ENCODE peak calls at places on chromosomes 16 and 17, in nine cellular contexts. E is kidney; X is tibial artery; V is IMR-90; C is CD8-positive, alpha-beta T cell; J is sigmoid colon; H is CD8-positive, alpha-beta memory T cell; K is SJSA1; Y is A549. S is an unnamed sample. For H3K4me1, the result is how much of the 10 kb centered on the place peaks cover.

GRCh38 chr16:31810863-31811262 is 62.7 kb upstream of the ZNF267 start:
- DNase-seq in C (no peak), Y (no peak), V (no peak), J (no peak), E (no peak), K (no peak), X (no peak), H (no peak), S (no peak)

GRCh38 chr17:77734371-77735050 is 224.0 kb upstream of the TNRC6C start:
- DNase-seq in E (peak), J (peak), K (peak), Y (peak), H (no peak), X (peak), V (peak), C (no peak), S (peak)

GRCh38 chr17:59840329-59840907 is 52.3 kb downstream of the TUBD1 start:
- DNase-seq in V (no peak), C (no peak), J (no peak), H (no peak), X (no peak), E (no peak), Y (peak), K (no peak), S (no peak)

GRCh38 chr17:80006339-80006720 is 29.3 kb downstream of the TBC1D16 start:
- DNase-seq in X (no peak), K (no peak), V (no peak), Y (no peak), J (no peak), E (peak), H (no peak), C (no peak), S (no peak)

GRCh38 chr17:37339321-37339720 is 36.5 kb upstream of the C17orf78 start:
- DNase-seq in J (no peak), C (no peak), V (no peak), Y (no peak), E (no peak), H (no peak), K (no peak), X (no peak), S (no peak)

GRCh38 chr17:48190871-48191270 is 83.3 kb downstream of the SNX11 start:
- DNase-seq in H (no peak), E (no peak), Y (no peak), V (no peak), K (no peak), J (no peak), C (no peak), X (no peak), S (no peak)

GRCh38 chr17:60468371-60468770 is 46.1 kb downstream of the CHCT1 start:
- DNase-seq in Y (no peak), K (no peak), V (peak), C (no peak), X (no peak), J (no peak), H (no peak), E (no peak), S (no peak)

GRCh38 chr17:75808905-75809621 is 24.5 kb downstream of the UNK start:
- DNase-seq in C (no peak), V (peak), K (no peak), Y (no peak), X (peak), J (peak), H (peak), E (no peak), S (no peak)

GRCh38 chr17:81523139-81524062 is 4.8 kb upstream of the FSCN2 start:
- DNase-seq in C (no peak), Y (no peak), H (no peak), E (peak), J (peak), K (no peak), X (peak), V (peak), S (no peak)

GRCh38 chr16:56722200-56722842 is 7.6 kb upstream of the NUP93 start:
- DNase-seq in Y (no peak), E (no peak), V (no peak), H (no peak), J (no peak), X (no peak), C (no peak), K (no peak), S (no peak)

GRCh38 chr16:930511-930910 is 40.3 kb downstream of the LMF1 start:
- DNase-seq in H (peak), C (no peak), Y (no peak), J (no peak), X (no peak), E (peak), K (no peak), V (no peak), S (no peak)

GRCh38 chr17:81480140-81480917 is 32.3 kb downstream of the ACTG1 start:
- DNase-seq in J (no peak), E (no peak), H (no peak), K (peak), X (peak), C (no peak), V (peak), Y (peak), S (no peak)

GRCh38 chr17:16407911-16408588 is 7.3 kb upstream of the TRPV2 start:
- DNase-seq in C (no peak), H (peak), X (peak), K (no peak), J (peak), Y (peak), V (peak), E (peak), S (peak)

GRCh38 chr16:81737885-81738536 is 41.1 kb upstream of the PLCG2 start:
- DNase-seq in Y (peak), C (peak), V (peak), J (peak), X (peak), H (peak), E (peak), K (peak), S (peak)

GRCh38 chr17:5762191-5762590 is 177.9 kb upstream of the NLRP1 start:
- DNase-seq in Y (no peak), K (no peak), E (no peak), J (no peak), C (no peak), H (no peak), X (no peak), V (peak), S (no peak)

GRCh38 chr16:9159839-9160550 is 68.6 kb downstream of the HAPSTR1 start:
- DNase-seq in V (peak), H (no peak), E (no peak), Y (peak), K (peak), X (no peak), J (no peak), C (no peak), S (peak)

GRCh38 chr16:3655791-3656490 is 1.4 kb downstream of the DNASE1 start:
- DNase-seq in H (peak), E (peak), V (no peak), X (peak), J (peak), Y (no peak), K (no peak), C (no peak), S (no peak)

GRCh38 chr16:75289189-75289588 is 37.8 kb upstream of the BCAR1 start:
- DNase-seq in Y (no peak), E (no peak), X (no peak), H (no peak), V (peak), J (no peak), K (no peak), C (no peak), S (no peak)

GRCh38 chr17:49567871-49568694 is 7.6 kb upstream of the NXPH3 start:
- DNase-seq in Y (peak), V (peak), C (peak), E (peak), K (peak), H (peak), X (peak), J (peak), S (peak)

GRCh38 chr16:73739049-73739769 is 557.4 kb upstream of the PSMD7 start:
- DNase-seq in J (no peak), K (no peak), E (no peak), H (no peak), C (no peak), Y (no peak), X (no peak), V (no peak), S (no peak)

GRCh38 chr16:77833906-77834599 is 45.7 kb downstream of the VAT1L start:
- DNase-seq in K (peak), E (no peak), X (no peak), Y (no peak), C (no peak), J (no peak), H (no peak), V (peak), S (no peak)

GRCh38 chr16:27921134-27921533 is 142.4 kb downstream of the GSG1L start:
- DNase-seq in X (no peak), C (no peak), Y (no peak), H (no peak), E (no peak), V (no peak), J (no peak), K (no peak), S (no peak)

GRCh38 chr16:15573274-15573895 is 69.6 kb downstream of the MARF1 start:
- DNase-seq in E (no peak), C (no peak), X (no peak), K (no peak), H (no peak), J (no peak), V (no peak), Y (no peak), S (no peak)

GRCh38 chr16:4263504-4264436 is 9.1 kb downstream of the TFAP4 start:
- DNase-seq in V (peak), H (no peak), J (peak), C (no peak), K (peak), X (no peak), Y (peak), E (peak), S (peak)

GRCh38 chr16:56202036-56202435 is 10.7 kb downstream of the GNAO1 start:
- DNase-seq in H (peak), X (no peak), J (no peak), Y (no peak), E (no peak), V (no peak), K (peak), C (no peak), S (no peak)

GRCh38 chr16:7332611-7333010 is at the start of gene RBFOX1:
- DNase-seq in X (no peak), K (no peak), J (no peak), V (no peak), C (no peak), E (no peak), Y (no peak), H (no peak), S (no peak)

GRCh38 chr17:73058022-73058421 is 34.5 kb downstream of the SLC39A11 start:
- DNase-seq in E (no peak), X (no peak), V (no peak), J (no peak), Y (no peak), C (no peak), K (no peak), H (no peak), S (no peak)

GRCh38 chr16:20079106-20079505 is 5.4 kb upstream of the GPR139 start:
- DNase-seq in H (no peak), K (no peak), E (no peak), Y (no peak), J (no peak), X (no peak), C (no peak), V (no peak), S (no peak)

GRCh38 chr17:80252871-80253270 is 7.8 kb upstream of the RNF213 start:
- DNase-seq in J (no peak), C (peak), X (no peak), H (peak), E (peak), K (no peak), Y (peak), V (no peak), S (peak)

GRCh38 chr17:38585056-38585804 is 20.5 kb downstream of the SRCIN1 start:
- DNase-seq in E (peak), H (no peak), C (no peak), J (no peak), Y (peak), V (no peak), K (no peak), X (no peak), S (no peak)

GRCh38 chr17:38583176-38583575 is 22.6 kb downstream of the SRCIN1 start:
- DNase-seq in H (no peak), C (no peak), Y (no peak), V (no peak), K (no peak), J (no peak), E (no peak), X (no peak), S (no peak)

GRCh38 chr17:38582069-38582468 is 23.7 kb downstream of the SRCIN1 start:
- DNase-seq in E (no peak), V (no peak), Y (no peak), C (no peak), H (no peak), J (no peak), X (no peak), K (no peak), S (no peak)

GRCh38 chr17:38584350-38584925 is 21.3 kb downstream of the SRCIN1 start:
- DNase-seq in K (no peak), V (peak), H (peak), J (peak), Y (peak), X (peak), E (peak), C (peak), S (peak)

DNA sequence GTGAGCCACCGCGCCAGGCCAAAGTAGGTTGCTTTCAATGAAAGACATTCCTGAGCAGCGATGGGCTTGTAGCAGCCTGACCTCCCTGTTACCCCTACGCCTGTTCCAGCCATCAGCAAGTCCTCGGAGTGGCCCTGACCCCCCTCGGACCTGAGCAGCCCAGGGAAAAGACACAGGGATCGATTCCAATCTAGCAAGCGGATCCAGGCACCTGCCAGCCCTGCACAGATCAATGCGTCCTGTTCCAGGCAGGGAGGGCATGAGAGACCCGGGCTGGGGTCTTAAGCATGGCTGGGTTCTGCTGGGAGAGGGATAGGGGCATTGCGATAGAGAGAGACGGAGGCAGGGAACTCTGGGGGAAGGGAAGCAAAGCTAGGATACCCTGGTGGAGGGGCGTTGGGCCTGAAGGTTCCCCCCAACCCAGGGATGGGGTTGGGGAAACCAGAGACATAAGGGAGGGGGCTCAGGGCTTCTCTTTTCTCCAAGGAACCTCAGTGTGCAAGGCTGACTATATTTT is 21.9 kb downstream of the SRCIN1 start:
- DNase-seq in C (no peak), H (no peak), K (no peak), X (no peak), Y (no peak), E (no peak), V (no peak), J (no peak), S (no peak)
- H3K4me1 ChIP-seq in C (under half), H (under half), K (under half), X (under half), Y (under half), E (under half), V (under half), J (under half), S (under half)

DNA sequence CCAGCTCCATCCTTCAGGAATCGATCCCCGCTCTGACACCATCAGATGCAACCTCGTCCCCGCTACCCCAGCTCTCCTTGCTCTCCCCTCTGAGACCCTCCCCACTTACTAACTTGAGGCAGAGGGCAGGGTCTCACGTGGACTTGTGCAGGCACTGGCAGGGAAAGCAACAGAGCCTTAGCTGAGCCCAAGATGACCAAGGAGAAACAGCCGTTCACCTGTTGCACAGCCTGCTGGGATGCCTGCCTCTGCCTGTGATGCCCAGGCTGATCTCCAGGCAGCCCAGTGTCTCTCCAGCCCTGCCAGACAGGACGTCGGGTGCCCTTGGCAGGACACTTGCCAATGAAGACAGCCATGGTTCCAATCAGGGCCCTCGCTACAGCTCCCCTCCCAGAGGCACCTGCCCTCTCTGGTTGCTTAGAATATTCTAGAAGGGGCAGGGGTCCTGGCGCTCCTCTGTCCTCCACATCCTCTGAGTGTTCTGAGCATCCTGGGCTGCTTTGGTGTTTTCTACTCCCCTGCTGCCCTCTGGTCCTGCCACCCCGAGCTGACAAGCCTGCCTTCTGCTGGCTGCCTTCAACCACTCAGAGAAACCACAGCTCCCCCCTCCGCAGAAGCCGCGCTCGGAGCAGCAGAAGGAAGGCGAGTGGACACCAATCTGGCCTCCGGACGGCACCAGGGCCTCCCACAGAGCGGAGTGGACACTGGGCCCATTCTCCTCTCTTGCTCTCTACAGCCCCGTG is 6.7 kb downstream of the CEP295NL start:
- DNase-seq in J (peak), E (no peak), V (no peak), Y (no peak), C (no peak), X (no peak), K (no peak), H (no peak), S (no peak)
- H3K4me1 ChIP-seq in J (half or more), E (under half), V (under half), Y (under half), C (under half), X (half or more), K (under half), H (under half), S (under half)

GRCh38 chr17:44977065-44977464 is 9.0 kb upstream of the C1QL1 start:
- DNase-seq in Y (peak), X (no peak), E (no peak), V (no peak), C (no peak), K (no peak), H (no peak), J (no peak), S (no peak)
- H3K4me1 ChIP-seq in Y (under half), X (under half), E (under half), V (under half), C (under half), K (under half), H (under half), J (half or more), S (under half)

DNA sequence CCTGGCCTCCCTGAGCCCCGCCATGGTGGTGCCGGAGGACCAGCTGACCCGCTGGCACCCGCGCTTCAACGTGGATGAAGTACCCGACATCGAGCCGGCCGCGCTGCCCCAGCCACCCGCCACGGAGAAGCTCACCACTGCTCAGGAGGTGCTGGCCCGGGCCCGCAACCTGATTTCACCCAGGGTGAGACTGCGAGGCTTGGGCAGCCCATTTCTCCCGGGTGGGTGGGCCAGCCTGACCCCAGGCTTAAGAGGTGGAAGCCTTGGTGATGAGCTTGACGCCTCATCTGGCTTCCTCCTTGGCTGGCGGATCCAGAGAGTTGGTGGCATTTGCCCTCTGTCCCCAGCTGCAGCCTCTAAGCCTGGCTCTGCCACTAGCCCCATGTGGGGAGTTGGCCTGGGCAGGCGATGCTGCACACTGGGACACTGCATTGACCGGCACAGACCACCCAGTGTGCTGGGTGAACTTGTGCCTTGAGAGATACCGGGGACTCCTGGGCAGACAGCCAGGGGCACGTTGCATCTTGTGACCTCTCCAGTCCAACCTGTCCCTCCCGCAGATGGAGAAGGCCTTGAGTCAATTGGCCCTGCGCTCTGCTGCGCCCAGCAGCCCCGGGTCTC is 3.0 kb downstream of the CDT1 start:
- DNase-seq in K (no peak), J (no peak), C (no peak), Y (no peak), E (peak), X (peak), V (no peak), H (no peak), S (no peak)
- H3K4me1 ChIP-seq in K (half or more), J (under half), C (under half), Y (under half), E (under half), X (under half), V (under half), H (under half), S (under half)

GRCh38 chr16:87761020-87761506 is 4.7 kb downstream of the KLHDC4 start:
- DNase-seq in E (no peak), H (no peak), V (no peak), K (no peak), X (no peak), Y (no peak), C (no peak), J (no peak), S (no peak)

GRCh38 chr16:87764600-87765472 is 950 bp downstream of the KLHDC4 start:
- DNase-seq in E (no peak), K (no peak), C (no peak), J (no peak), X (no peak), H (peak), V (no peak), Y (no peak), S (no peak)

GRCh38 chr16:87762620-87763019 is 3.2 kb downstream of the KLHDC4 start:
- DNase-seq in J (no peak), E (no peak), K (no peak), H (no peak), V (no peak), Y (no peak), C (no peak), X (no peak), S (no peak)

GRCh38 chr16:87765473-87765775 is 362 bp downstream of the KLHDC4 start:
- DNase-seq in J (no peak), X (no peak), V (peak), K (no peak), H (peak), Y (no peak), C (peak), E (no peak), S (no peak)

DNA sequence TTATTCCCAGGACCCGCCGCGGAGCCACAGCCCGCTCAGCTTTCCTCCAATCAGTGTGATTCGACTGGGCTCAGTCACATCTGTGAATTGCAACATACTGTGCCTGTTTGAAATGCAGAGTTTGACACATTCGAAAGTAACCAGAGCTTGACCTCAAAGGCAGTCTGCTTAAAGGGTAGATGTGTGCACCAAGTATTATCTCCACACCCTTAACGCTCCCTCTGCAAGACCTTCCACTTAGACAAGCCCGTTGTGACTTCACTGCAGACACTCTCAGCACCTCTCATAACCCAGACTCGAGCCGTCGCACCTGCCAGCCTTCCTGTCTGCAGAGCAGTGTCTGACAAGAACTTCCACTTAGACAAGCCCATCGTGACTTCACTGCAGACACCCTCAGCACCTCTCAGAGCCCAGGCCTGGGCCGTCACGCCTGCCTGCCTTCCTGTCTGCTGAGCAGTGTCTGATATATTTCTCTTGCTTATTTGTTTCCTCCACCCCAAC is 3.7 kb downstream of the KLHDC4 start:
- DNase-seq in C (peak), V (no peak), J (no peak), E (no peak), H (peak), X (no peak), Y (no peak), K (no peak), S (no peak)
- H3K4me1 ChIP-seq in C (under half), V (under half), J (under half), E (under half), H (under half), X (under half), Y (under half), K (under half), S (under half)